ENCODE peak calls at places on chromosomes 4 and X, in nine cellular contexts. G, W, M, B, T, J, F, S and R are unnamed samples.

GRCh38 chr4:165308606-165309005 is 18.9 kb upstream of the MSMO1 start:
- DNase-seq in F (no peak), T (no peak), M (no peak), S (no peak), B (no peak), J (no peak), W (no peak), G (no peak), R (no peak)

GRCh38 chrX:136608295-136608933 is 39.5 kb upstream of the CD40LG start:
- DNase-seq in M (peak; percentile 32), S (peak; percentile 46), W (peak; percentile 14), B (peak; percentile 29), F (peak; percentile 3), T (peak; percentile 64), G (no peak), J (no peak), R (no peak)

GRCh38 chr4:43330288-43330687 is 437.8 kb downstream of the GRXCR1 start:
- DNase-seq in M (no peak), S (no peak), W (no peak), T (no peak), F (no peak), G (no peak), B (no peak), J (no peak), R (no peak)

GRCh38 chrX:34563809-34564208 is 93.3 kb downstream of the TMEM47 start:
- DNase-seq in J (no peak), W (no peak), G (no peak), M (no peak), S (no peak), B (no peak), T (no peak), F (no peak), R (no peak)

GRCh38 chrX:82961129-82961528 is 547.0 kb upstream of the POU3F4 start:
- DNase-seq in M (no peak), J (no peak), W (no peak), F (peak; percentile 23), B (no peak), G (no peak), T (no peak), S (no peak), R (peak; percentile 0)

GRCh38 chrX:44012484-44013096 is 39.4 kb upstream of the NDP start:
- DNase-seq in F (peak; percentile 68), B (no peak), W (no peak), G (no peak), S (no peak), J (no peak), T (peak; percentile 63), M (peak; percentile 77), R (peak; percentile 63)

GRCh38 chr4:38688676-38689355 is 24.8 kb downstream of the KLF3 start:
- DNase-seq in B (no peak), G (no peak), W (no peak), S (no peak), T (no peak), F (no peak), J (no peak), M (no peak), R (no peak)

GRCh38 chr4:176789955-176790354 is 2.8 kb downstream of the VEGFC start:
- DNase-seq in G (no peak), M (peak; percentile 70), J (peak; percentile 53), F (peak; percentile 23), T (no peak), B (no peak), W (no peak), S (no peak), R (peak; percentile 54)

GRCh38 chr4:113371061-113371460 is 321.6 kb downstream of the ANK2 start:
- DNase-seq in M (no peak), W (no peak), F (no peak), T (no peak), B (no peak), J (no peak), S (no peak), G (no peak), R (no peak)

GRCh38 chr4:163111588-163111987 is 55.1 kb downstream of the NAF1 start:
- DNase-seq in J (peak; percentile 2), G (no peak), W (no peak), B (no peak), F (no peak), M (peak; percentile 4), T (no peak), S (no peak), R (no peak)

DNA sequence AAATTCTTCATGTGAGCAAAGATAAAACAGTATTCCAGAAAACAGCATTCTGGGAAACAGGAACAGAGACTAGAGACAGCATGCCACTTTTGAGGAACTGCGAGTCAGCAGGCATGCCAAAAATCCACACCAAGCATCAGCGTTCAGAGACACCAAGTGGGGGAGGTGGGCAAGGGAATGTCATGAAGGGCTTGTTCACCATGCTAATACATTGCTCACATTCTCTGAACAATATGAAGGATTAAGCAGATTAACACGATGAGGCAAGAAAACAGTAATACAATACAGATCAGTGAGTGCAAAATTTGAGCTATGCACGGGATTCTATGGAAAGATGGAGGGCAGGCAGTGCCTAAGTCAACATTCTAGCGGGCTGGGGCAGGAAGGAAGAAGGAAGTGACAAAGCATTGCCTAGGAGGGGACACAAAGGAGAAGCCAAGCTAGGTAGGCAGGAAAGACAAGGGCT is 278.3 kb downstream of the FBXW7 start:
- DNase-seq in W (no peak), S (no peak), G (no peak), J (no peak), T (no peak), B (no peak), F (no peak), M (no peak), R (no peak)
- H3K27ac ChIP-seq in W (no peak overlapping the region), S (no peak overlapping the region), G (no peak overlapping the region), J (no peak overlapping the region), T (no peak overlapping the region), B (no peak overlapping the region), F (no peak overlapping the region), M (no peak overlapping the region), R (no peak overlapping the region)

DNA sequence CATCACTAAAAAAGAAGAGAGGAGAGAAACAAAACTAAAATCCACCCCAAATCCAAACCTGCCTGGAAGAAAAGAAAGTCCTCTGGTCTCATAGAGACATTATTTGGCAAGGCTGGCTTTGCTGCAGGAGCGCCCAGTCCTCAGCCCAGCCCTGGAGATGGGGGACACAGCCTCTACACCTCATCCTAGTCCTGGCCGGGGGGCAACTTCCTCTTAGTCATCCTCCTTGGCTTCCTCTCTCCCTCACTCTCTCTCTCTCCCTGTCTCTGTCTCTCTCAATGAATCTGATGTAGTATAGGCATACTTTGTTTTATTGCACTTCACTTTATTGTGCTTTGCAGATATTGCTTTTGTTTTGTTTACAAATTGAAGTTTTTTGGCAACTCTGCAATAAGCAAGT is 55.8 kb upstream of the MAGEB10 start:
- DNase-seq in B (no peak), W (no peak), M (no peak), G (no peak), T (no peak), F (no peak), S (no peak), J (no peak), R (no peak)
- H3K4me3 ChIP-seq in B (no peak overlapping the region), W (no peak overlapping the region), M (no peak overlapping the region), G (no peak overlapping the region), T (no peak overlapping the region), F (no peak overlapping the region), S (no peak overlapping the region), J (no peak overlapping the region), R (no peak overlapping the region)

GRCh38 chr4:54333657-54334056 is 104.6 kb downstream of the PDGFRA start:
- DNase-seq in F (no peak), M (no peak), S (no peak), B (no peak), G (no peak), W (no peak), J (no peak), T (no peak), R (no peak)

GRCh38 chr4:54332577-54332976 is 103.5 kb downstream of the PDGFRA start:
- DNase-seq in S (no peak), B (no peak), W (no peak), T (no peak), J (no peak), G (no peak), F (no peak), M (no peak), R (no peak)

DNA sequence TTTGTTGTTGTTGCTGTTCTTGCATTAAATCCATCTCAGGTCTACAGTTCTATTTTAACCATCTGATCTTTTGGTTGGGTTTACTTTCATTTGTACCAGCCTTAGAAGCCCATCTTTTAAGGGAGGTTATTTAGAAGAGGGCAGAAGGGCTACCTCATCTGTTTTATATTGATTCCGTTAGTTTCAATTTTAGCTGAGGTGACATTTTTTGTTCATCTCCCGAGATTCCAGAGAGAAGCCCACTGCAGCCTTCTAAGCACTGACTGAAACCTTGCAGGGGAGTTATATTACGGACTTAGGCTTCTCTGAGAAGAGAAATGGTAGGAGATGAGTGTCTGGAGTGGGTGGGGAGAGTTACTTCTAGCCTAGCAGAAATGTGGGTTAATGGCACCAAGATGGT is 101.8 kb downstream of the PDGFRA start:
- DNase-seq in J (no peak), W (no peak), T (no peak), G (no peak), B (no peak), S (no peak), F (no peak), M (no peak), R (no peak)
- H3K27ac ChIP-seq in J (no peak overlapping the region), W (no peak overlapping the region), T (no peak overlapping the region), G (no peak overlapping the region), B (no peak overlapping the region), S (no peak overlapping the region), F (no peak overlapping the region), M (no peak overlapping the region), R (no peak overlapping the region)

GRCh38 chr4:156255608-156256007 is 301.9 kb upstream of the CTSO start:
- DNase-seq in T (no peak), M (no peak), S (no peak), G (no peak), W (no peak), F (no peak), J (no peak), B (no peak), R (no peak)

GRCh38 chr4:156261230-156261629 is 307.6 kb upstream of the CTSO start:
- DNase-seq in S (no peak), J (no peak), B (no peak), W (no peak), M (no peak), G (no peak), T (no peak), F (no peak), R (no peak)
- H3K4me3 ChIP-seq in S (no peak overlapping the region), J (no peak overlapping the region), B (no peak overlapping the region), W (no peak overlapping the region), M (no peak overlapping the region), G (no peak overlapping the region), T (no peak overlapping the region), F (no peak overlapping the region), R (no peak overlapping the region)

DNA sequence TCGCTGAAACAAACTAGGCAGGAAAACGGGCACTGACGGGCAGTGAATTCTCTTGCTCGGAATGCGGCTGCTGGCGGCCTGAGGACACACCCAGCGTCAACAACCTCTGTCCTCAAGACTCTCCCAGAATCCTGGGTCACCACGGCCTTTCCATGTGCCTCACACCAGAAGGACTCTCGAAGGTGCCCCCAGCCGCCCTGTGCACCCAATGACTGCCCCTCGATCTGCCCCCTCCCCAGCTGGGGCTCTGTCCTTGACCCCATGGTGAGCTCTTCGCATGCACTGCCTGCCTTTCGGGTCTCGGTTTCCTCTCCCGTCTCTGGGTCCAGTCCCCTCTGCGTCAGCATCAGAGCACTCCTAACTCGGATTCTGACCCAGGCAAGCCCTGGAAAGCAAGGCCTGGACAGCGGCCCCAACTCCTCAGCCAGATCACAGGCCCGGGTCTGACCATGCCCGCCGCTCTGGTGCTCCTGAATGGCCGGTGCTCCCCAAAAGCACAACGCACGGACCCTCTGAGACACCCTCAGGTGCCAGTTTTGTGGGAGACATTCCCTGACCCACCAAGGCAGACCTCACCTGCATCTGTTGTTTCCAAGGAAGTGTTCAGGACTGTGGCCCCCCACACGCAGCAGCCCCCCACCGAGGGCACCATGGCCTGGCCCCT is 56.0 kb downstream of the ACOX3 start:
- DNase-seq in F (no peak), T (no peak), W (no peak), S (no peak), J (no peak), G (no peak), B (no peak), M (no peak), R (no peak)
- H3K27ac ChIP-seq in F (no peak overlapping the region), T (no peak overlapping the region), W (no peak overlapping the region), S (no peak overlapping the region), J (no peak overlapping the region), G (no peak overlapping the region), B (no peak overlapping the region), M (no peak overlapping the region), R (no peak overlapping the region)